ENCODE peak calls at places on chromosomes 4 and X, in four cellular contexts. C is WTC11, H is K562, P is HepG2. A is an unnamed sample.

GRCh38 chr4:6701371-6701770 is 7.7 kb downstream of the S100P start:
- DNase-seq in P (peak), H (peak), C (peak), A (no peak)

GRCh38 chr4:151555151-151555945 is 146.4 kb downstream of the FHIP1A start:
- DNase-seq in P (no peak), H (no peak), C (no peak), A (no peak)

GRCh38 chrX:48569958-48570357 is 4.3 kb upstream of the RBM3 start:
- DNase-seq in C (no peak), H (no peak), P (no peak), A (peak)

GRCh38 chrX:70030242-70030823 is 19.4 kb downstream of the AWAT2 start:
- DNase-seq in H (peak), C (peak), P (peak), A (no peak)

GRCh38 chr4:5365071-5366008 is 314.1 kb downstream of the STK32B start:
- DNase-seq in H (no peak), C (no peak), P (peak), A (peak)

GRCh38 chrX:33434256-33435092 is 223.1 kb upstream of the DMD start:
- DNase-seq in P (peak), C (peak), H (peak), A (no peak)

GRCh38 chr4:138522366-138522765 is 280.2 kb upstream of the SLC7A11 start:
- DNase-seq in C (no peak), H (peak), P (peak), A (no peak)

GRCh38 chr4:123365412-123365811 is 31.2 kb upstream of the SPRY1 start:
- DNase-seq in C (no peak), P (no peak), H (no peak), A (no peak)

GRCh38 chr4:168415911-168416310 is 64.4 kb downstream of the DDX60L start:
- DNase-seq in C (no peak), H (no peak), P (no peak), A (no peak)

GRCh38 chr4:121594796-121595526 is 101.8 kb downstream of the ANXA5 start:
- DNase-seq in C (no peak), P (no peak), H (no peak), A (no peak)

GRCh38 chr4:31360786-31361185 is 640.6 kb downstream of the PCDH7 start:
- DNase-seq in P (no peak), H (no peak), C (no peak), A (no peak)

GRCh38 chr4:177573487-177573886 is 131.2 kb upstream of the AGA start:
- DNase-seq in P (no peak), C (no peak), H (no peak), A (no peak)

GRCh38 chr4:3254302-3255131 is 5.6 kb downstream of the MSANTD1 start:
- DNase-seq in P (no peak), H (no peak), C (peak), A (no peak)

GRCh38 chr4:38872620-38873019 is 5.0 kb downstream of the FAM114A1 start:
- DNase-seq in H (peak), C (no peak), P (peak), A (no peak)

GRCh38 chrX:132119283-132119682 is 8.5 kb downstream of the FRMD7 start:
- DNase-seq in H (no peak), P (peak), C (no peak), A (no peak)

GRCh38 chr4:160319868-160320260 is 1217.0 kb downstream of the RAPGEF2 start:
- DNase-seq in C (no peak), P (no peak), H (no peak), A (no peak)

GRCh38 chr4:8553216-8553615 is 27.0 kb upstream of the GPR78 start:
- DNase-seq in C (no peak), H (no peak), P (no peak), A (no peak)

GRCh38 chr4:2077537-2078460 is 18.7 kb downstream of the NAT8L start:
- DNase-seq in P (no peak), H (no peak), C (no peak), A (no peak)

GRCh38 chr4:58553031-58553430 is 1442.8 kb upstream of the IGFBP7 start:
- DNase-seq in H (no peak), C (no peak), P (no peak), A (no peak)

GRCh38 chr4:185441479-185441878 is 15.7 kb upstream of the UFSP2 start:
- DNase-seq in H (no peak), C (no peak), P (no peak), A (no peak)

GRCh38 chrX:155779831-155780230 is 101.3 kb upstream of the VAMP7 start:
- DNase-seq in H (no peak), P (no peak), C (no peak), A (no peak)

GRCh38 chrX:17740137-17741122 is 3.1 kb downstream of the SCML1 start:
- DNase-seq in C (no peak), H (no peak), P (no peak), A (no peak)

GRCh38 chr4:95165926-95166524 is 382.7 kb downstream of the UNC5C start:
- DNase-seq in H (peak), P (peak), C (no peak), A (peak)

GRCh38 chr4:177012918-177013545 is 220.3 kb upstream of the VEGFC start:
- DNase-seq in C (no peak), P (no peak), H (no peak), A (no peak)

GRCh38 chrX:39772057-39772832 is 325.5 kb downstream of the BCOR start:
- DNase-seq in P (peak), C (peak), H (peak), A (no peak)

GRCh38 chr4:25928956-25929336 is 14.9 kb downstream of the SMIM20 start:
- DNase-seq in C (no peak), H (no peak), P (no peak), A (no peak)

GRCh38 chr4:89497517-89498308 is 190.1 kb upstream of the GPRIN3 start:
- DNase-seq in C (no peak), P (no peak), H (no peak), A (no peak)

GRCh38 chr4:155207534-155208257 is 740 bp upstream of the NPY2R start:
- DNase-seq in C (peak), H (no peak), P (no peak), A (no peak)

GRCh38 chr4:163070023-163070422 is 96.7 kb downstream of the NAF1 start:
- DNase-seq in C (no peak), P (no peak), H (no peak), A (no peak)
- TF ChIP-seq TCF7 in C (no peak), P (no peak), H (no peak), A (no peak)

GRCh38 chr4:67934628-67935027 is 28.7 kb downstream of the TMPRSS11A start:
- DNase-seq in C (no peak), P (no peak), H (no peak), A (no peak)
- TF ChIP-seq TCF7 in C (no peak), P (no peak), H (no peak), A (no peak)

GRCh38 chr4:158822348-158822747 is 53.5 kb downstream of the FNIP2 start:
- DNase-seq in P (no peak), H (no peak), C (no peak), A (no peak)

GRCh38 chr4:158821228-158822009 is 52.6 kb downstream of the FNIP2 start:
- DNase-seq in H (no peak), C (no peak), P (no peak), A (no peak)

GRCh38 chr4:158825443-158826036 is 56.7 kb downstream of the FNIP2 start:
- DNase-seq in H (no peak), C (no peak), P (peak), A (no peak)

GRCh38 chr4:158824425-158825274 is 55.8 kb downstream of the FNIP2 start:
- DNase-seq in P (no peak), H (no peak), C (no peak), A (no peak)

DNA sequence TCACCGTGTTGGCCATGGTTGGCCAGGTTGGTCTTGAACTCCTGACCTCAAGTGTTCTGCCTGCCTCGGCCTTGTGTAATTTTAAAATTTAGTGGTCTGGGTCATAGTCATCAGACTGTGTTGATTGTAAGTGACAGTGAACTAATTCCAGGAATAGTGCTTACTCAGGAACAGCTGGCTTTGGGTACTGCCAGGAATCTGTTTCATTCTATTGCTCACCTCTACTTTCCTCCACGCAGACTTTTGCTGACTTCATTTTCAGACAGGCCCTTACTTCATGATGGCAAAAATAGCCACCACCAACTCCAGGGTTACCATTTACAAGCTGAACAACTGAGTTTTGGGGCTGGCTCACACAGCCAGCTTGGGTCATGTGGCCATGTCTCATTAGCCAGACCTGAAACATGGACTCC is 54.6 kb downstream of the FNIP2 start:
- DNase-seq in C (no peak), H (no peak), P (no peak), A (no peak)
- TF ChIP-seq TCF7 in C (no peak), H (no peak), P (no peak), A (no peak)

GRCh38 chrX:129959493-129959832 is 23.0 kb upstream of the BCORL1 start:
- DNase-seq in C (no peak), H (peak), P (no peak), A (no peak)
- TF ChIP-seq TCF7 in C (no peak), H (no peak), P (no peak), A (no peak)

GRCh38 chr4:27397886-27398285 is 537.2 kb downstream of the STIM2 start:
- DNase-seq in P (no peak), H (no peak), C (no peak), A (no peak)
- TF ChIP-seq TCF7 in P (no peak), H (no peak), C (no peak), A (no peak)

GRCh38 chr4:10028910-10029309 is 7.6 kb upstream of the SLC2A9 start:
- DNase-seq in P (no peak), H (peak), C (no peak), A (no peak)
- TF ChIP-seq TCF7 in P (no peak), H (no peak), C (no peak), A (no peak)

GRCh38 chr4:76275486-76276126 is 24.1 kb downstream of the FAM47E start:
- DNase-seq in H (no peak), C (no peak), P (peak), A (no peak)

GRCh38 chr4:76278583-76278982 is 27.1 kb downstream of the FAM47E start:
- DNase-seq in H (no peak), P (no peak), C (no peak), A (no peak)

GRCh38 chr4:76279462-76279861 is 27.1 kb upstream of the STBD1 start:
- DNase-seq in P (no peak), C (no peak), H (no peak), A (no peak)

GRCh38 chr4:76276813-76277212 is 25.3 kb downstream of the FAM47E start:
- DNase-seq in H (no peak), P (no peak), C (no peak), A (no peak)

GRCh38 chr4:76277667-76278066 is 26.1 kb downstream of the FAM47E start:
- DNase-seq in H (no peak), C (no peak), P (no peak), A (no peak)
- TF ChIP-seq TCF7 in H (no peak), C (no peak), P (no peak), A (no peak)

GRCh38 chrX:9644335-9644734 is 121.3 kb downstream of the GPR143 start:
- DNase-seq in H (no peak), C (no peak), P (no peak), A (peak)

GRCh38 chrX:9643807-9644206 is 121.8 kb downstream of the GPR143 start:
- DNase-seq in H (no peak), C (no peak), P (no peak), A (no peak)

GRCh38 chrX:9647475-9647874 is 118.2 kb downstream of the GPR143 start:
- DNase-seq in H (no peak), P (no peak), C (no peak), A (no peak)

GRCh38 chrX:9650091-9650490 is 115.6 kb downstream of the GPR143 start:
- DNase-seq in C (no peak), H (no peak), P (no peak), A (no peak)

GRCh38 chrX:9646471-9647038 is 119.1 kb downstream of the GPR143 start:
- DNase-seq in C (no peak), H (peak), P (no peak), A (no peak)
- TF ChIP-seq TCF7 in C (no peak), H (no peak), P (no peak), A (no peak)

GRCh38 chr4:70734168-70734954 is 12.6 kb downstream of the RUFY3 start:
- DNase-seq in C (no peak), P (peak), H (no peak), A (peak)
- TF ChIP-seq TCF7 in C (no peak), P (no peak), H (no peak), A (peak)

GRCh38 chr4:182216005-182216404 is 27.2 kb upstream of the TENM3 start:
- DNase-seq in H (no peak), C (no peak), P (no peak), A (no peak)

GRCh38 chr4:182213024-182213423 is 30.2 kb upstream of the TENM3 start:
- DNase-seq in C (no peak), P (no peak), H (no peak), A (no peak)

GRCh38 chr4:182215171-182215570 is 28.0 kb upstream of the TENM3 start:
- DNase-seq in C (no peak), H (no peak), P (no peak), A (no peak)

GRCh38 chr4:182208651-182209050 is 34.6 kb upstream of the TENM3 start:
- DNase-seq in H (no peak), C (no peak), P (no peak), A (no peak)

DNA sequence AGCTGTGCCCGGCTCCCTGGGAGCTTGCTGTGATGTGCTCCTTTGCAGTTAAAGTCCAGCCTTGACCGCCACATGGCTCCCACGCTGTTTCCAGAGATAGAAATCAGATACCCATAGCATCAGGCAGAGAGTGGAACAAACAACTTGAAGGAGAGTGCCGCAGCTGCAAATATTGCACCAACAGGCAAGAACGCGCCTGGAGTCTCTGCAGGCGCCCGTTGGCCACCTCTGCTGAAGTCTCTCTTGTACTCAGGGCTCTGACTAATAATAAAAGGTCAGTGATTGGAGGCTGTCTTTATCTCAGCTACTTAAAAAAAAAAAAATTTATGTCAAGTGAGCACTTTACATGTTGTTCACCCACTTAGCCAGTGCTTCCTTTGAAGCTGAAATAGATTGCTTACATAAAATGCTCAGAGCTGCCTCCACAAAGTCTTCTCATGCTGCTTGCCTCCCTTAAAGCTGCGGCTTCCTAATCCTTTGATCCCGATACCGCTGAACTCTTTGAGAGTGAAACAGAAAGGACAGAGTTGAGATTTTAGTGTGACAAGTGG is 30.9 kb upstream of the TENM3 start:
- DNase-seq in H (no peak), P (no peak), C (no peak), A (no peak)
- TF ChIP-seq TCF7 in H (no peak), P (no peak), C (no peak), A (no peak)

A was measured in GM12878.